ENCODE peak calls at places on chromosomes 3 and 15, in four cellular contexts. H, F, J and C are unnamed samples.
A peak's percentile ranks its signal among the peaks of the same experiment; 100 is the strongest.

GRCh38 chr3:187193181-187193580 is 4.1 kb upstream of the RTP1 start:
- DNase-seq in H (no peak), F (no peak), J (peak; percentile 36), C (no peak)

GRCh38 chr3:60316121-60316783 is 935.0 kb downstream of the FHIT start:
- DNase-seq in H (no peak), F (no peak), J (no peak), C (no peak)

GRCh38 chr3:195182470-195182795 is 88.5 kb downstream of the XXYLT1 start:
- DNase-seq in H (peak; percentile 70), F (no peak), J (peak; percentile 57), C (no peak)

GRCh38 chr3:59266551-59266950 is 216.7 kb upstream of the CFAP20DC start:
- DNase-seq in H (no peak), F (no peak), J (no peak), C (no peak)

GRCh38 chr3:14514323-14514720 is 25.8 kb downstream of the GRIP2 start:
- DNase-seq in H (no peak), F (no peak), J (no peak), C (no peak)

GRCh38 chr3:56919137-56919796 is 117.5 kb upstream of the ARHGEF3 start:
- DNase-seq in H (no peak), F (no peak), J (no peak), C (no peak)

GRCh38 chr15:95422255-95422654 is 908.2 kb upstream of the NR2F2 start:
- DNase-seq in H (no peak), F (no peak), J (no peak), C (no peak)

GRCh38 chr3:114745322-114746240 is 401.5 kb downstream of the ZBTB20 start:
- DNase-seq in H (no peak), F (no peak), J (peak; percentile 55), C (no peak)

GRCh38 chr3:160697628-160698382 is 20.8 kb downstream of the ARL14 start:
- DNase-seq in H (no peak), F (no peak), J (peak; percentile 24), C (no peak)

GRCh38 chr3:141050913-141051632 is at the start of gene SPSB4:
- DNase-seq in H (peak; percentile 76), F (peak; percentile 12), J (peak; percentile 63), C (no peak)

GRCh38 chr15:44261007-44261706 is 27.4 kb upstream of the GOLM2 start:
- DNase-seq in H (no peak), F (peak; percentile 80), J (no peak), C (no peak)

GRCh38 chr3:18127864-18128185 is 297.3 kb downstream of the SATB1 start:
- DNase-seq in H (no peak), F (no peak), J (no peak), C (no peak)

GRCh38 chr3:66703501-66703900 is 202.7 kb upstream of the LRIG1 start:
- DNase-seq in H (no peak), F (no peak), J (no peak), C (no peak)

GRCh38 chr15:83846847-83847246 is 192.9 kb downstream of the ADAMTSL3 start:
- DNase-seq in H (no peak), F (no peak), J (peak; percentile 30), C (no peak)

GRCh38 chr3:167066977-167067843 is 312.9 kb downstream of the ZBBX start:
- DNase-seq in H (no peak), F (peak; percentile 81), J (peak; percentile 2), C (no peak)

GRCh38 chr15:65304393-65305143 is at the start of gene RNU5B-1:
- DNase-seq in H (peak; percentile 86), F (peak; percentile 81), J (peak; percentile 84), C (no peak)

GRCh38 chr3:129377615-129378014 is 50.8 kb downstream of the EFCAB12 start:
- DNase-seq in H (no peak), F (no peak), J (no peak), C (no peak)

GRCh38 chr3:111967071-111967470 is 11.8 kb upstream of the ABHD10 start:
- DNase-seq in H (no peak), F (no peak), J (no peak), C (no peak)

GRCh38 chr3:138349926-138350665 is 1.7 kb downstream of the MRAS start:
- DNase-seq in H (peak; percentile 40), F (no peak), J (peak; percentile 31), C (no peak)